ENCODE peak calls at places on chromosomes 7 and 10, in four cellular contexts. One of them, this sample, is unnamed.

GRCh38 chr7:601573-602340 is 82.1 kb upstream of the PDGFA start:
- DNase-seq in IMR-90: peak; percentile 19
- DNase-seq in fibroblast of pulmonary artery: peak; percentile 40
- DNase-seq in fibroblast of lung: no peak
- DNase-seq in this sample: no peak

GRCh38 chr10:22486431-22486830 is 141.1 kb downstream of the SPAG6 start:
- DNase-seq in fibroblast of lung: no peak
- DNase-seq in IMR-90: no peak
- DNase-seq in fibroblast of pulmonary artery: no peak
- DNase-seq in this sample: no peak

GRCh38 chr7:152848026-152848425 is 88.5 kb downstream of the ACTR3B start:
- DNase-seq in IMR-90: no peak
- DNase-seq in fibroblast of pulmonary artery: no peak
- DNase-seq in fibroblast of lung: no peak
- DNase-seq in this sample: no peak

GRCh38 chr7:27187702-27188665 is 3.0 kb upstream of the HOXA11 start:
- DNase-seq in fibroblast of lung: no peak
- DNase-seq in IMR-90: no peak
- DNase-seq in fibroblast of pulmonary artery: no peak
- DNase-seq in this sample: peak; percentile 20

GRCh38 chr10:65219444-65219843 is 1698.2 kb downstream of the REEP3 start:
- DNase-seq in fibroblast of lung: no peak
- DNase-seq in fibroblast of pulmonary artery: no peak
- DNase-seq in IMR-90: no peak
- DNase-seq in this sample: no peak

GRCh38 chr7:43405948-43406347 is 177.0 kb upstream of the STK17A start:
- DNase-seq in IMR-90: no peak
- DNase-seq in fibroblast of lung: no peak
- DNase-seq in fibroblast of pulmonary artery: no peak
- DNase-seq in this sample: no peak

GRCh38 chr7:77904252-77904651 is 105.7 kb downstream of the PHTF2 start:
- DNase-seq in fibroblast of lung: no peak
- DNase-seq in fibroblast of pulmonary artery: no peak
- DNase-seq in IMR-90: peak; percentile 21
- DNase-seq in this sample: no peak

GRCh38 chr7:125386211-125386610 is 456.6 kb upstream of the POT1 start:
- DNase-seq in fibroblast of pulmonary artery: no peak
- DNase-seq in IMR-90: no peak
- DNase-seq in fibroblast of lung: no peak
- DNase-seq in this sample: no peak

GRCh38 chr7:15345216-15345615 is 216.6 kb downstream of the AGMO start:
- DNase-seq in fibroblast of pulmonary artery: no peak
- DNase-seq in IMR-90: no peak
- DNase-seq in fibroblast of lung: no peak
- DNase-seq in this sample: no peak

GRCh38 chr7:96699219-96699871 is 10.3 kb downstream of the SEM1 start:
- DNase-seq in IMR-90: no peak
- DNase-seq in fibroblast of pulmonary artery: no peak
- DNase-seq in fibroblast of lung: no peak
- DNase-seq in this sample: no peak

GRCh38 chr10:22932626-22933370 is 4.9 kb downstream of the ARMC3 start:
- DNase-seq in fibroblast of pulmonary artery: no peak
- DNase-seq in IMR-90: no peak
- DNase-seq in fibroblast of lung: peak; percentile 12
- DNase-seq in this sample: no peak

GRCh38 chr10:28587970-28588290 is 55.0 kb downstream of the WAC start:
- DNase-seq in fibroblast of pulmonary artery: peak; percentile 79
- DNase-seq in IMR-90: peak; percentile 75
- DNase-seq in fibroblast of lung: peak; percentile 84
- DNase-seq in this sample: no peak
- TF ChIP-seq CTCF in fibroblast of pulmonary artery: no peak
- TF ChIP-seq CTCF in IMR-90: peak; percentile 34
- TF ChIP-seq CTCF in fibroblast of lung: no peak
- TF ChIP-seq CTCF in this sample: no peak

GRCh38 chr7:73864981-73865711 is 4.2 kb downstream of the TMEM270 start:
- DNase-seq in IMR-90: no peak
- DNase-seq in fibroblast of lung: no peak
- DNase-seq in fibroblast of pulmonary artery: no peak
- DNase-seq in this sample: no peak

GRCh38 chr7:73870041-73870492 is 9.1 kb downstream of the TMEM270 start:
- DNase-seq in fibroblast of pulmonary artery: no peak
- DNase-seq in IMR-90: no peak
- DNase-seq in fibroblast of lung: no peak
- DNase-seq in this sample: no peak

GRCh38 chr7:73869011-73869785 is 8.2 kb downstream of the TMEM270 start:
- DNase-seq in IMR-90: peak; percentile 72
- DNase-seq in fibroblast of lung: no peak
- DNase-seq in fibroblast of pulmonary artery: no peak
- DNase-seq in this sample: no peak

GRCh38 chr7:73866446-73866767 is 5.4 kb downstream of the TMEM270 start:
- DNase-seq in IMR-90: no peak
- DNase-seq in fibroblast of pulmonary artery: no peak
- DNase-seq in fibroblast of lung: no peak
- DNase-seq in this sample: no peak

GRCh38 chr7:73865738-73866445 is 4.9 kb downstream of the TMEM270 start:
- DNase-seq in fibroblast of pulmonary artery: peak; percentile 73
- DNase-seq in IMR-90: peak; percentile 63
- DNase-seq in fibroblast of lung: peak; percentile 72
- DNase-seq in this sample: peak; percentile 39
- TF ChIP-seq CTCF in fibroblast of pulmonary artery: peak; percentile 74
- TF ChIP-seq CTCF in IMR-90: peak; percentile 87
- TF ChIP-seq CTCF in fibroblast of lung: peak; percentile 84
- TF ChIP-seq CTCF in this sample: peak; percentile 20

GRCh38 chr10:73246322-73246782 is 703 bp downstream of the DNAJC9 start:
- DNase-seq in fibroblast of lung: peak; percentile 11
- DNase-seq in IMR-90: no peak
- DNase-seq in fibroblast of pulmonary artery: no peak
- DNase-seq in this sample: no peak

GRCh38 chr10:73247509-73248258 is 629 bp upstream of the DNAJC9 start:
- DNase-seq in IMR-90: peak; percentile 33
- DNase-seq in fibroblast of lung: no peak
- DNase-seq in fibroblast of pulmonary artery: no peak
- DNase-seq in this sample: no peak

GRCh38 chr10:73248259-73248724 is 1.2 kb upstream of the DNAJC9 start:
- DNase-seq in fibroblast of lung: no peak
- DNase-seq in fibroblast of pulmonary artery: no peak
- DNase-seq in IMR-90: no peak
- DNase-seq in this sample: no peak

GRCh38 chr10:73244866-73245477 is 2.1 kb downstream of the DNAJC9 start:
- DNase-seq in IMR-90: no peak
- DNase-seq in fibroblast of lung: no peak
- DNase-seq in fibroblast of pulmonary artery: peak; percentile 31
- DNase-seq in this sample: no peak

GRCh38 chr10:73246783-73247508 is at the start of gene DNAJC9:
- DNase-seq in fibroblast of pulmonary artery: peak; percentile 92
- DNase-seq in IMR-90: peak; percentile 90
- DNase-seq in fibroblast of lung: peak; percentile 92
- DNase-seq in this sample: peak; percentile 98
- TF ChIP-seq CTCF in fibroblast of pulmonary artery: no peak
- TF ChIP-seq CTCF in IMR-90: no peak
- TF ChIP-seq CTCF in fibroblast of lung: no peak
- TF ChIP-seq CTCF in this sample: no peak

GRCh38 chr10:8238989-8239388 is 184.5 kb downstream of the GATA3 start:
- DNase-seq in IMR-90: no peak
- DNase-seq in fibroblast of lung: no peak
- DNase-seq in fibroblast of pulmonary artery: no peak
- DNase-seq in this sample: no peak
- TF ChIP-seq CTCF in IMR-90: no peak
- TF ChIP-seq CTCF in fibroblast of lung: no peak
- TF ChIP-seq CTCF in fibroblast of pulmonary artery: no peak
- TF ChIP-seq CTCF in this sample: no peak

This sample was measured in glutamatergic neuron.